ENCODE peak calls at places on chromosomes 16 and 17, in four cellular contexts. H is sigmoid colon, Z is fibroblast of lung, U is substantia nigra. P is an unnamed sample.

GRCh38 chr17:15307686-15308085 is 33.7 kb downstream of the TEKT3 start:
- DNase-seq in Z (peak), U (no peak), H (peak), P (no peak)

GRCh38 chr16:50550035-50550434 is 1.8 kb downstream of the NKD1 start:
- DNase-seq in H (peak), Z (no peak), U (no peak), P (no peak)

GRCh38 chr17:61149862-61150362 is 249.7 kb upstream of the TBX2 start:
- DNase-seq in U (no peak), Z (no peak), H (no peak), P (no peak)

GRCh38 chr17:19753661-19754463 is 5.8 kb upstream of the ALDH3A1 start:
- DNase-seq in U (peak), Z (no peak), H (peak), P (peak)

GRCh38 chr17:7922499-7923289 is 6.6 kb upstream of the RNF227 start:
- DNase-seq in Z (peak), H (peak), U (peak), P (peak)

GRCh38 chr16:71479420-71479819 is 9.7 kb downstream of the ZNF19 start:
- DNase-seq in Z (peak), H (no peak), U (no peak), P (no peak)

GRCh38 chr17:74212262-74212912 is 984 bp upstream of the TTYH2 start:
- DNase-seq in Z (peak), U (peak), H (peak), P (no peak)

GRCh38 chr16:9065077-9065476 is 26.4 kb upstream of the HAPSTR1 start:
- DNase-seq in U (no peak), Z (no peak), H (no peak), P (no peak)

GRCh38 chr16:22923491-22923890 is 109.5 kb downstream of the HS3ST2 start:
- DNase-seq in U (no peak), H (no peak), Z (no peak), P (no peak)

GRCh38 chr16:6957676-6958075 is 375.0 kb upstream of the RBFOX1 start:
- DNase-seq in H (no peak), Z (no peak), U (no peak), P (no peak)

GRCh38 chr17:79980246-79981043 is 55.2 kb downstream of the TBC1D16 start:
- DNase-seq in H (peak), Z (no peak), U (no peak), P (no peak)

GRCh38 chr17:45228121-45228941 is 6.6 kb downstream of the FMNL1 start:
- DNase-seq in Z (no peak), U (no peak), H (no peak), P (peak)

GRCh38 chr16:84955427-84955826 is 55.9 kb downstream of the ZDHHC7 start:
- DNase-seq in H (no peak), Z (no peak), U (no peak), P (no peak)

GRCh38 chr17:45432405-45433113 is at the start of gene ARHGAP27:
- DNase-seq in H (peak), U (peak), Z (no peak), P (peak)

GRCh38 chr17:77730376-77730775 is 228.1 kb upstream of the TNRC6C start:
- DNase-seq in Z (no peak), U (no peak), H (no peak), P (no peak)

GRCh38 chr17:1972429-1973160 is 52.5 kb downstream of the RTN4RL1 start:
- DNase-seq in Z (no peak), H (no peak), U (no peak), P (no peak)

GRCh38 chr17:12395733-12396354 is 269.8 kb upstream of the MYOCD start:
- DNase-seq in Z (no peak), H (no peak), U (no peak), P (no peak)

GRCh38 chr16:19419691-19420060 is 2.0 kb downstream of the TMC5 start:
- DNase-seq in U (no peak), H (no peak), Z (peak), P (no peak)

GRCh38 chr17:36936455-36936934 is 780 bp upstream of the LHX1 start:
- DNase-seq in H (no peak), U (peak), Z (no peak), P (no peak)

GRCh38 chr16:88703486-88704309 is 2.5 kb downstream of the RNF166 start:
- DNase-seq in Z (no peak), U (peak), H (no peak), P (peak)

GRCh38 chr17:80981062-80981902 is 10.4 kb upstream of the CHMP6 start:
- DNase-seq in U (no peak), Z (no peak), H (no peak), P (no peak)

GRCh38 chr17:20955437-20956323 is 87.1 kb downstream of the USP22 start:
- DNase-seq in Z (peak), U (no peak), H (peak), P (no peak)
- H3K27ac ChIP-seq in Z (no peak), U (no peak), H (peak), P (peak)

GRCh38 chr17:30160419-30161172 is 44.0 kb downstream of the NSRP1 start:
- DNase-seq in H (no peak), U (no peak), Z (no peak), P (no peak)
- H3K27ac ChIP-seq in H (no peak), U (no peak), Z (no peak), P (no peak)

DNA sequence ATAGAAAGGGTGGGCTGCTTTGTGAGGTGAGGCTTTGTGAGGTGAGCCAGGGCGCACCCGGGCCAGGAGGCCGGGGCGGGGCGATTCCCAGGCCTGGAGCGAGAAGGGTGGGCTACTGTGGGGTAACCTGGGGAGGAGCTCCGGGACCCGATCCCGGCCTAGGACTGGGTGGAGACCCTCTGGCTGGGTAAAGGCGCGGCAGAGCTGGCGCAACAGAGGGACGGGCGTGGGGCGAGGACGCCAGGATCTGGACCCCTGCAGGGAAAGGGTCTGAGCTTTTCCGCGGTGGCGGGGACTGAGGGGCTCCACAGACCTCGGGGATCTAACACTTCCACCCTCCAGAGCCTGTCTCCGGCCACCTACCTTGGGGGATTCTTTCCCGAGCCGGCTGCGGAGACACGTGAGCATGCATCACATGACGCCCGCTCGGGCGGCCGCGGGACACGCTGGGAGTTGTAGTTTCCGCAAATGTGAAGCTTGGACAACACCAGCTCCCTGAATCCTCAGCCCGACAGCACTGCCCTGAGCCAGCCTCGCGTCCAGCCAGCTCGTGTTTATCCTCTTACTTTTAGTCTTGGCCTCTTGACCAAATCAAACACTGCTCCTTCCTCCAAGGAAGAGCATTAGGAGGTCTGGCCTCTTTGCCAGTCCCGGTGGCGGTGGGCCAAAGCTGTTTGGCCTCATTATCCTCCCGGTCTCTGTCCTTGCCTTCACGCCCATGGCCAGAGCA is at the start of gene SLC38A7:
- DNase-seq in U (peak), Z (peak), H (peak), P (peak)
- H3K27ac ChIP-seq in U (peak), Z (peak), H (peak), P (peak)

GRCh38 chr17:50338645-50339044 is 7.3 kb upstream of the XYLT2 start:
- DNase-seq in H (no peak), Z (no peak), U (no peak), P (no peak)
- H3K27ac ChIP-seq in H (no peak), Z (no peak), U (no peak), P (no peak)

GRCh38 chr16:2096853-2097620 is 38.7 kb downstream of the PKD1 start:
- DNase-seq in Z (no peak), U (peak), H (no peak), P (peak)

GRCh38 chr16:2093793-2094192 is 41.9 kb downstream of the PKD1 start:
- DNase-seq in H (no peak), U (no peak), Z (no peak), P (no peak)

GRCh38 chr16:2092866-2093265 is 42.8 kb downstream of the PKD1 start:
- DNase-seq in U (no peak), Z (no peak), H (no peak), P (peak)

GRCh38 chr16:2095918-2096582 is 39.6 kb downstream of the PKD1 start:
- DNase-seq in Z (no peak), H (no peak), U (no peak), P (no peak)

GRCh38 chr16:2095315-2095853 is 40.3 kb downstream of the PKD1 start:
- DNase-seq in H (no peak), U (no peak), Z (no peak), P (no peak)
- H3K27ac ChIP-seq in H (peak), U (no peak), Z (no peak), P (no peak)

GRCh38 chr17:71063127-71063526 is 893.8 kb downstream of the KCNJ2 start:
- DNase-seq in Z (no peak), H (no peak), U (no peak), P (no peak)

GRCh38 chr17:71052971-71053370 is 883.6 kb downstream of the KCNJ2 start:
- DNase-seq in Z (no peak), U (no peak), H (no peak), P (no peak)

GRCh38 chr17:71057448-71057847 is 888.1 kb downstream of the KCNJ2 start:
- DNase-seq in U (no peak), H (no peak), Z (peak), P (no peak)

GRCh38 chr17:71055128-71055527 is 885.8 kb downstream of the KCNJ2 start:
- DNase-seq in H (no peak), U (no peak), Z (peak), P (no peak)

GRCh38 chr17:71057938-71058337 is 888.6 kb downstream of the KCNJ2 start:
- DNase-seq in H (no peak), U (no peak), Z (no peak), P (no peak)
- H3K27ac ChIP-seq in H (no peak), U (no peak), Z (no peak), P (no peak)

GRCh38 chr17:49759203-49759602 is 4.7 kb downstream of the FAM117A start:
- DNase-seq in U (no peak), H (no peak), Z (no peak), P (no peak)
- H3K27ac ChIP-seq in U (no peak), H (peak), Z (no peak), P (no peak)

P was measured in upper lobe of left lung.